ENCODE peak calls at places on chromosome 3, in six cellular contexts. One of them, this sample, is unnamed. For H3K9me3, the result is how much of the 10 kb centered on the place peaks cover.

GRCh38 chr3:31361391-31362273 is 171.1 kb upstream of the STT3B start:
- DNase-seq in PC-3: peak
- DNase-seq in GM23248: peak
- DNase-seq in hepatocyte: no peak
- DNase-seq in HCT116: peak
- DNase-seq in OCI-LY7: no peak
- DNase-seq in this sample: no peak

GRCh38 chr3:107794664-107795443 is 272.1 kb downstream of the BBX start:
- DNase-seq in GM23248: peak
- DNase-seq in PC-3: peak
- DNase-seq in hepatocyte: no peak
- DNase-seq in HCT116: no peak
- DNase-seq in OCI-LY7: no peak
- DNase-seq in this sample: no peak

GRCh38 chr3:154904328-154904727 is 175.8 kb upstream of the MME start:
- DNase-seq in GM23248: peak
- DNase-seq in OCI-LY7: peak
- DNase-seq in PC-3: peak
- DNase-seq in hepatocyte: peak
- DNase-seq in HCT116: peak
- DNase-seq in this sample: peak

GRCh38 chr3:36480916-36481648 is 100.8 kb downstream of the STAC start:
- DNase-seq in PC-3: no peak
- DNase-seq in HCT116: no peak
- DNase-seq in GM23248: peak
- DNase-seq in hepatocyte: no peak
- DNase-seq in OCI-LY7: no peak
- DNase-seq in this sample: no peak

GRCh38 chr3:163315786-163316185 is 1762.5 kb downstream of the SI start:
- DNase-seq in HCT116: no peak
- DNase-seq in hepatocyte: no peak
- DNase-seq in OCI-LY7: no peak
- DNase-seq in GM23248: no peak
- DNase-seq in PC-3: peak
- DNase-seq in this sample: no peak

GRCh38 chr3:46378426-46378942 is 7.7 kb downstream of the CCR5 start:
- DNase-seq in GM23248: peak
- DNase-seq in PC-3: peak
- DNase-seq in OCI-LY7: peak
- DNase-seq in HCT116: peak
- DNase-seq in hepatocyte: peak
- DNase-seq in this sample: peak

GRCh38 chr3:13860001-13860400 is 19.9 kb downstream of the WNT7A start:
- DNase-seq in hepatocyte: no peak
- DNase-seq in GM23248: no peak
- DNase-seq in PC-3: no peak
- DNase-seq in HCT116: no peak
- DNase-seq in OCI-LY7: no peak
- DNase-seq in this sample: no peak

GRCh38 chr3:168275662-168276061 is 179.9 kb upstream of the GOLIM4 start:
- DNase-seq in HCT116: no peak
- DNase-seq in OCI-LY7: no peak
- DNase-seq in GM23248: no peak
- DNase-seq in PC-3: no peak
- DNase-seq in hepatocyte: no peak
- DNase-seq in this sample: no peak

GRCh38 chr3:42660131-42660715 is 6.7 kb downstream of the ZBTB47 start:
- DNase-seq in HCT116: no peak
- DNase-seq in OCI-LY7: no peak
- DNase-seq in hepatocyte: no peak
- DNase-seq in PC-3: no peak
- DNase-seq in GM23248: peak
- DNase-seq in this sample: no peak

GRCh38 chr3:171525437-171525836 is 65.2 kb upstream of the TNIK start:
- DNase-seq in GM23248: peak
- DNase-seq in PC-3: no peak
- DNase-seq in HCT116: no peak
- DNase-seq in OCI-LY7: no peak
- DNase-seq in hepatocyte: no peak
- DNase-seq in this sample: no peak

GRCh38 chr3:22959593-22959992 is 243.5 kb upstream of the UBE2E2 start:
- DNase-seq in GM23248: no peak
- DNase-seq in OCI-LY7: no peak
- DNase-seq in HCT116: no peak
- DNase-seq in hepatocyte: no peak
- DNase-seq in PC-3: no peak
- DNase-seq in this sample: no peak

GRCh38 chr3:116093374-116093773 is 351.9 kb downstream of the LSAMP start:
- DNase-seq in GM23248: no peak
- DNase-seq in HCT116: no peak
- DNase-seq in PC-3: no peak
- DNase-seq in OCI-LY7: no peak
- DNase-seq in hepatocyte: no peak
- DNase-seq in this sample: no peak

GRCh38 chr3:43102773-43103480 is 3.0 kb downstream of the POMGNT2 start:
- DNase-seq in HCT116: no peak
- DNase-seq in hepatocyte: peak
- DNase-seq in GM23248: no peak
- DNase-seq in PC-3: no peak
- DNase-seq in OCI-LY7: no peak
- DNase-seq in this sample: no peak

GRCh38 chr3:44506961-44507360 is 29.5 kb upstream of the ZNF445 start:
- DNase-seq in GM23248: no peak
- DNase-seq in PC-3: no peak
- DNase-seq in OCI-LY7: no peak
- DNase-seq in hepatocyte: no peak
- DNase-seq in HCT116: no peak
- DNase-seq in this sample: no peak

GRCh38 chr3:44506556-44506955 is 29.1 kb upstream of the ZNF445 start:
- DNase-seq in PC-3: no peak
- DNase-seq in hepatocyte: no peak
- DNase-seq in GM23248: no peak
- DNase-seq in OCI-LY7: no peak
- DNase-seq in HCT116: no peak
- DNase-seq in this sample: no peak

GRCh38 chr3:44509393-44509921 is 32.0 kb upstream of the ZNF445 start:
- DNase-seq in PC-3: no peak
- DNase-seq in HCT116: no peak
- DNase-seq in hepatocyte: peak
- DNase-seq in GM23248: peak
- DNase-seq in OCI-LY7: no peak
- DNase-seq in this sample: no peak

GRCh38 chr3:44501971-44502370 is 24.5 kb upstream of the ZNF445 start:
- DNase-seq in hepatocyte: no peak
- DNase-seq in OCI-LY7: no peak
- DNase-seq in GM23248: no peak
- DNase-seq in PC-3: no peak
- DNase-seq in HCT116: no peak
- DNase-seq in this sample: no peak

DNA sequence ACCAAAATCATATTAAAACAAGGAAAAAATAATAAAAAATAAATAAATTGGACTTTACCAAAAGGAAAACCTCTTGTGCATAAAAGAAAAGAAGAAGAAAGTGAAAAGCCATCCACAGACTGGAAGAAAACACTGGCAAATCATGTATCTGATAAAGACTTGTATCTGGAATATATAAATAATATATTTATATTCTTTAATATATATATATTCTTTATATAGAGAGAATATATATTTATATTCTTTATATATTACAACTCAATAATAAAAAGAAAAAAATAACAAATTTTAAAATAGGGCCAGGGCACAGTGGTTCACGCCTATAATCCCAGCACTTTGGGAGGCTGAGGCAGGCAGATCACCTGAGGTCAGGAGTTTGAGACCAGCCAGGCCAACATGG is 27.1 kb upstream of the ZNF445 start:
- DNase-seq in GM23248: no peak
- DNase-seq in PC-3: no peak
- DNase-seq in hepatocyte: no peak
- DNase-seq in OCI-LY7: no peak
- DNase-seq in HCT116: no peak
- DNase-seq in this sample: no peak
- H3K9me3 ChIP-seq in GM23248: under half
- H3K9me3 ChIP-seq in PC-3: under half
- H3K9me3 ChIP-seq in hepatocyte: under half
- H3K9me3 ChIP-seq in OCI-LY7: under half
- H3K9me3 ChIP-seq in HCT116: under half
- H3K9me3 ChIP-seq in this sample: under half

GRCh38 chr3:28218071-28218916 is 23.1 kb upstream of the CMC1 start:
- DNase-seq in PC-3: no peak
- DNase-seq in HCT116: no peak
- DNase-seq in GM23248: no peak
- DNase-seq in OCI-LY7: no peak
- DNase-seq in hepatocyte: no peak
- DNase-seq in this sample: no peak
- TF ChIP-seq EZH2phosphoT487 in PC-3: no peak
- TF ChIP-seq EZH2phosphoT487 in HCT116: no peak
- TF ChIP-seq EZH2phosphoT487 in GM23248: no peak
- TF ChIP-seq EZH2phosphoT487 in OCI-LY7: no peak
- TF ChIP-seq EZH2phosphoT487 in hepatocyte: no peak
- TF ChIP-seq EZH2phosphoT487 in this sample: no peak

GRCh38 chr3:88142094-88142624 is 7.6 kb upstream of the C3orf38 start:
- DNase-seq in HCT116: no peak
- DNase-seq in OCI-LY7: no peak
- DNase-seq in PC-3: peak
- DNase-seq in GM23248: peak
- DNase-seq in hepatocyte: no peak
- DNase-seq in this sample: no peak
- H3K9me3 ChIP-seq in HCT116: under half
- H3K9me3 ChIP-seq in OCI-LY7: under half
- H3K9me3 ChIP-seq in PC-3: under half
- H3K9me3 ChIP-seq in GM23248: under half
- H3K9me3 ChIP-seq in hepatocyte: under half
- H3K9me3 ChIP-seq in this sample: under half

GRCh38 chr3:127218457-127218922 is 25.6 kb downstream of the PRR23E start:
- DNase-seq in hepatocyte: no peak
- DNase-seq in HCT116: no peak
- DNase-seq in PC-3: no peak
- DNase-seq in OCI-LY7: no peak
- DNase-seq in GM23248: no peak
- DNase-seq in this sample: no peak
- TF ChIP-seq EZH2phosphoT487 in hepatocyte: no peak
- TF ChIP-seq EZH2phosphoT487 in HCT116: no peak
- TF ChIP-seq EZH2phosphoT487 in PC-3: no peak
- TF ChIP-seq EZH2phosphoT487 in OCI-LY7: no peak
- TF ChIP-seq EZH2phosphoT487 in GM23248: no peak
- TF ChIP-seq EZH2phosphoT487 in this sample: no peak

GRCh38 chr3:113214917-113215595 is 3.7 kb downstream of the BOC start:
- DNase-seq in OCI-LY7: no peak
- DNase-seq in HCT116: no peak
- DNase-seq in hepatocyte: no peak
- DNase-seq in PC-3: no peak
- DNase-seq in GM23248: peak
- DNase-seq in this sample: no peak
- H3K9me3 ChIP-seq in OCI-LY7: under half
- H3K9me3 ChIP-seq in HCT116: under half
- H3K9me3 ChIP-seq in hepatocyte: under half
- H3K9me3 ChIP-seq in PC-3: under half
- H3K9me3 ChIP-seq in GM23248: under half
- H3K9me3 ChIP-seq in this sample: under half

GRCh38 chr3:33942483-33943150 is 144.2 kb downstream of the PDCD6IP start:
- DNase-seq in HCT116: no peak
- DNase-seq in PC-3: peak
- DNase-seq in hepatocyte: no peak
- DNase-seq in GM23248: peak
- DNase-seq in OCI-LY7: no peak
- DNase-seq in this sample: no peak
- TF ChIP-seq EZH2phosphoT487 in HCT116: no peak
- TF ChIP-seq EZH2phosphoT487 in PC-3: no peak
- TF ChIP-seq EZH2phosphoT487 in hepatocyte: no peak
- TF ChIP-seq EZH2phosphoT487 in GM23248: no peak
- TF ChIP-seq EZH2phosphoT487 in OCI-LY7: no peak
- TF ChIP-seq EZH2phosphoT487 in this sample: no peak

This sample was measured in MM.1S.